ENCODE peak calls at places on chromosomes 2 and 18, in ten cellular contexts. T, F, C, J, U, B, N, P, W and E are unnamed samples.
A peak's percentile ranks its signal among the peaks of the same experiment; 100 is the strongest.

GRCh38 chr2:227881866-227882517 is 10.6 kb downstream of the DAW1 start:
- DNase-seq in T (no peak), F (no peak), C (no peak), J (no peak), U (peak; percentile 71), B (no peak), N (no peak), P (no peak), W (no peak), E (no peak)

GRCh38 chr2:58235170-58235569 is 6.0 kb downstream of the FANCL start:
- DNase-seq in T (no peak), F (no peak), C (no peak), J (no peak), U (no peak), B (no peak), N (no peak), P (no peak), W (no peak), E (no peak)

GRCh38 chr2:206915136-206915535 is 24.2 kb upstream of the CPO start:
- DNase-seq in T (peak; percentile 92), F (peak; percentile 96), C (no peak), J (no peak), U (peak; percentile 95), B (peak; percentile 23), N (no peak), P (no peak), W (peak; percentile 1), E (no peak)

GRCh38 chr18:54736981-54737380 is 91.3 kb upstream of the RAB27B start:
- DNase-seq in T (no peak), F (no peak), C (no peak), J (no peak), U (peak; percentile 67), B (no peak), N (no peak), P (no peak), W (no peak), E (no peak)

GRCh38 chr2:29000481-29000880 is 19.4 kb downstream of the TOGARAM2 start:
- DNase-seq in T (no peak), F (no peak), C (no peak), J (peak; percentile 71), U (no peak), B (no peak), N (peak; percentile 71), P (no peak), W (peak; percentile 25), E (no peak)

GRCh38 chr2:149184994-149185393 is 145.4 kb upstream of the LYPD6 start:
- DNase-seq in T (no peak), F (no peak), C (no peak), J (no peak), U (no peak), B (no peak), N (no peak), P (no peak), W (no peak), E (no peak)

GRCh38 chr2:219441451-219442205 is 7.0 kb downstream of the SPEG start:
- DNase-seq in T (no peak), F (peak; percentile 53), C (no peak), J (peak; percentile 45), U (peak; percentile 55), B (peak; percentile 44), N (no peak), P (no peak), W (peak; percentile 75), E (peak; percentile 82)

GRCh38 chr2:74199871-74200305 is 1.5 kb downstream of the MTHFD2 start:
- DNase-seq in T (no peak), F (no peak), C (no peak), J (no peak), U (peak; percentile 8), B (no peak), N (no peak), P (no peak), W (peak; percentile 50), E (no peak)

GRCh38 chr2:38178142-38178541 is 102.2 kb upstream of the CYP1B1 start:
- DNase-seq in T (no peak), F (peak; percentile 85), C (no peak), J (no peak), U (no peak), B (peak; percentile 58), N (peak; percentile 66), P (no peak), W (no peak), E (no peak)

GRCh38 chr2:221896505-221897151 is 324.5 kb upstream of the EPHA4 start:
- DNase-seq in T (no peak), F (peak; percentile 93), C (peak; percentile 10), J (no peak), U (peak; percentile 10), B (no peak), N (peak; percentile 22), P (no peak), W (no peak), E (no peak)

GRCh38 chr2:187408926-187409325 is 39.1 kb downstream of the CALCRL start:
- DNase-seq in T (no peak), F (no peak), C (no peak), J (no peak), U (no peak), B (no peak), N (no peak), P (no peak), W (no peak), E (no peak)

GRCh38 chr2:187403568-187404260 is 44.3 kb downstream of the CALCRL start:
- DNase-seq in T (no peak), F (peak; percentile 37), C (no peak), J (no peak), U (no peak), B (no peak), N (no peak), P (no peak), W (peak; percentile 8), E (no peak)

GRCh38 chr2:187409682-187410081 is 38.4 kb downstream of the CALCRL start:
- DNase-seq in T (no peak), F (no peak), C (no peak), J (no peak), U (no peak), B (no peak), N (no peak), P (no peak), W (no peak), E (no peak)

GRCh38 chr2:187404431-187405110 is 43.5 kb downstream of the CALCRL start:
- DNase-seq in T (no peak), F (no peak), C (no peak), J (no peak), U (no peak), B (no peak), N (no peak), P (no peak), W (no peak), E (no peak)

DNA sequence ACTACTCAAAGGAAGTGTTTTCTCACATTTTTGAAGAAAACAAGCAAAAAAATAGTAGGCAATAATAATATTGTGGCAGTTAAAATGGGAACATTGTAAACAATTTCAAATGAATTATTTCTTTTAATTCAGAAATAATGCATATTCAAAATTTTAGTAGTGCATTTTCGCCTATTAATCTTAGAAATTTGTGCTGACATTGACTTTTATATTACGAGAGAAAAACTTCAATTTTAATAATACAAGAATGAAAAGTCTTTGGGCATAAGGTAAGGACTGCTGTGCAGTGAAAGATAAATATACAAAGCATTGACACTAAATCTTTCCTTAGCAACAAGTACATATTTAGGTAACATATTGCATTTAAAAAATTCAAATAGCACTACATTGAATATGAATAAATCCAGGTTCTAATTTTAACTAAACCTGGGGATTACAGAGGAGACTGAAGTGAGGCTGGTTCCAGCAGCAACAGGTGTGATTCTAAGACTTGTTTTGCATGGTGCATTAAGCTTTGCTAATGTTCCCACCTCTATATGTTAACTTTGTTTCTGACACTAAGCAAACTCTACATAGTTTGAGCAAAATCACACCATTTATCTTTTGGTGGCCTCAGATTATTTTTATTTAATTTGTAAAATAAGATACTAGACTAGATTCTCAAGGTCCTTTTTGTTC is 40.5 kb downstream of the CALCRL start:
- DNase-seq in T (no peak), F (no peak), C (no peak), J (no peak), U (no peak), B (no peak), N (no peak), P (no peak), W (no peak), E (no peak)
- H3K36me3 ChIP-seq in T (no peaks in the 10 kb centered on the region), F (no peaks in the 10 kb centered on the region), C (no peaks in the 10 kb centered on the region), J (no peaks in the 10 kb centered on the region), U (no peaks in the 10 kb centered on the region), B (no peaks in the 10 kb centered on the region), N (no peaks in the 10 kb centered on the region), P (no peaks in the 10 kb centered on the region), W (no peaks in the 10 kb centered on the region), E (no peaks in the 10 kb centered on the region)

GRCh38 chr2:226690471-226691024 is 109.1 kb downstream of the IRS1 start:
- DNase-seq in T (no peak), F (no peak), C (no peak), J (no peak), U (no peak), B (no peak), N (no peak), P (no peak), W (no peak), E (no peak)
- H3K4me1 ChIP-seq in T (no peaks in the 10 kb centered on the region), F (peaks cover 8% of the 10 kb centered on the region), C (peaks cover 29% of the 10 kb centered on the region), J (no peaks in the 10 kb centered on the region), U (peaks cover 12% of the 10 kb centered on the region), B (no peaks in the 10 kb centered on the region), N (peaks cover 5% of the 10 kb centered on the region), P (no peaks in the 10 kb centered on the region), W (no peaks in the 10 kb centered on the region), E (no peaks in the 10 kb centered on the region)

DNA sequence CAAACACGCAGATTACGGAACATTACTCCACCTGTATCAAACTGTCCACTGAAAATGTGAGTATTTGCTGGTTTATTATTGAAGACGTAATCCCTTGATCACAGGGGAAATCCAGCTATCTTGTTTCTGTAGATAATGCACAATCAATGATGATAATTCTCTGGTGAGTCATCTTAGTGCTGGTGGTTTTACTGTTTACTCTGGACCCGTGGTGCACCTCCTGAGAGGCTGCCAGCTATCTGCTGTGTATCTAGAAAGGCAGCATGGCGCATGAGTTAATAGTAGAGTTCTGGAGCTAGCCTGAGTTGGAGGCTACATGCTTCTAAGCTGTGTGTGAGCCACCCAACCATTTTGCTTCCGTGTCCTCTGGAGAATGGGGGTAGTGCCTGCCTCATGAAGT is 6.5 kb downstream of the NCAPH start:
- DNase-seq in T (no peak), F (peak; percentile 89), C (no peak), J (no peak), U (peak; percentile 78), B (no peak), N (no peak), P (no peak), W (peak; percentile 44), E (no peak)
- H3K36me3 ChIP-seq in T (peaks cover 19% of the 10 kb centered on the region), F (peaks cover 10% of the 10 kb centered on the region), C (peaks cover 52% of the 10 kb centered on the region), J (no peaks in the 10 kb centered on the region), U (peaks cover 50% of the 10 kb centered on the region), B (peaks cover 24% of the 10 kb centered on the region), N (no peaks in the 10 kb centered on the region), P (peaks cover 39% of the 10 kb centered on the region), W (peaks cover 79% of the 10 kb centered on the region), E (peaks cover 15% of the 10 kb centered on the region)

DNA sequence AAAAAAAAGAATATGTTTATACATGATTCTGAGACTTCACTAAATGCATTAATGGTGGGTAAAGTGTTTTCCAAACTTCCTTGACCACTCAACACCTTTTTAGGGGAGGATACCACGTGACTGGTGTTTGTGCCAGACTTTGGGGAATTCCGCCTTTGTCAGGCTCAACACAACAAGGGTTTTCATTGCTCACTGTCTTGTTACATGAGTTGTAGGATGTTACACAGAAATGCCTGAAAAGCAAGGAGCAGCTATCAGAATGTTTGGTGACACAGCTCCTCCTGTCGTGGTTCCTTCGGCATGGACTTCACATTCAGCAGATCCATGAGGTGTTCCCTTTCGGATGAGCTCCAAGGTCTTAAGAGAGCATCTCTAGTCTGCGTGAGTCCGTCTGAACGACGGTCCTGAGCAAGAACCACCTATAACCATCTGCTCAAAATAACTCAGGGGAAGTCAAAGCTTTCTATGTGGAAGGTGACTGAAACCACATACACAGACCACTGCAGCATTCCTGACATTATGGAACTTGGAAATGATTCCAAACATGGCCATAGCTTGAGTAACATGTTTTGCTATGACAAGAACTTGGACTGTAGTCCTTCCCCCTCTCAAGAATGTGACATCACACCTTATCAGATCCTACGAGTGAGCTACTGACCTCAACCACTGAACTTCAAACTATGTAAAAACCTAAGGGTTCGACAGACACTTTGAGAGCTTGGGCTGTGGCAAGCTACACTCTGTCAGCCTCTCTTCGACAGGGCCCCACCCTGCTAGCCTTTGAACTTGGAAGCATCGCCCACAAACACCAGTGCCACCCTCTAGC is 57.5 kb downstream of the MCFD2 start:
- DNase-seq in T (no peak), F (peak; percentile 99), C (no peak), J (no peak), U (no peak), B (peak; percentile 90), N (no peak), P (no peak), W (no peak), E (no peak)
- H3K4me1 ChIP-seq in T (peaks cover 5% of the 10 kb centered on the region), F (peaks cover 45% of the 10 kb centered on the region), C (peaks cover 24% of the 10 kb centered on the region), J (no peaks in the 10 kb centered on the region), U (peaks cover 36% of the 10 kb centered on the region), B (peaks cover 21% of the 10 kb centered on the region), N (peaks cover 48% of the 10 kb centered on the region), P (no peaks in the 10 kb centered on the region), W (peaks cover 3% of the 10 kb centered on the region), E (no peaks in the 10 kb centered on the region)